ENCODE peak calls at places on chromosomes 7 and 10, in nine cellular contexts. B, D, P, I, N, S, W, Y and C are unnamed samples.
A peak's percentile ranks its signal among the peaks of the same experiment; 100 is the strongest.

GRCh38 chr7:47574473-47575328 is 7.2 kb downstream of the TNS3 start:
- DNase-seq in P (no peak), N (no peak), B (no peak), I (no peak), Y (peak; percentile 84), D (no peak), W (no peak), S (no peak), C (peak; percentile 9)

GRCh38 chr10:132708441-132708840 is 77.5 kb downstream of the NKX6-2 start:
- DNase-seq in S (peak; percentile 74), Y (no peak), N (no peak), D (no peak), P (peak; percentile 17), I (no peak), W (no peak), B (no peak), C (peak; percentile 60)

GRCh38 chr10:65769828-65770227 is 1156.0 kb upstream of the LRRTM3 start:
- DNase-seq in P (no peak), I (no peak), N (no peak), S (no peak), Y (no peak), W (no peak), B (no peak), D (no peak), C (no peak)

GRCh38 chr7:142303650-142304049 is 45.8 kb upstream of the PRSS58 start:
- DNase-seq in P (no peak), Y (no peak), I (no peak), S (no peak), B (no peak), N (no peak), D (no peak), W (peak; percentile 38), C (no peak)

GRCh38 chr10:102504976-102505300 is 1.2 kb downstream of the SUFU start:
- DNase-seq in S (no peak), Y (no peak), B (no peak), D (no peak), N (no peak), I (no peak), W (no peak), P (no peak), C (no peak)

GRCh38 chr7:29987821-29988317 is 1.7 kb downstream of the SCRN1 start:
- DNase-seq in B (no peak), D (peak; percentile 31), W (no peak), N (peak; percentile 93), P (no peak), I (no peak), Y (peak; percentile 88), S (no peak), C (no peak)

GRCh38 chr7:132138817-132139216 is 437.5 kb downstream of the PLXNA4 start:
- DNase-seq in P (no peak), Y (no peak), S (no peak), D (peak; percentile 14), W (no peak), B (no peak), I (no peak), N (no peak), C (no peak)

GRCh38 chr10:129678186-129678585 is 211.1 kb downstream of the MGMT start:
- DNase-seq in I (no peak), W (no peak), P (no peak), N (no peak), Y (no peak), B (no peak), S (no peak), D (no peak), C (peak; percentile 13)

GRCh38 chr7:69799048-69799697 is 200.9 kb downstream of the AUTS2 start:
- DNase-seq in Y (no peak), B (no peak), W (no peak), S (no peak), N (no peak), P (no peak), I (no peak), D (no peak), C (no peak)

GRCh38 chr10:70493660-70494234 is 15.2 kb downstream of the PALD1 start:
- DNase-seq in W (no peak), D (no peak), Y (no peak), N (no peak), S (no peak), P (peak; percentile 91), I (no peak), B (no peak), C (no peak)

GRCh38 chr7:129417073-129417472 is 17.2 kb upstream of the STRIP2 start:
- DNase-seq in Y (no peak), W (no peak), D (no peak), N (peak; percentile 13), S (no peak), I (no peak), P (no peak), B (no peak), C (no peak)

GRCh38 chr7:102318482-102318971 is 31.9 kb downstream of the SH2B2 start:
- DNase-seq in I (no peak), N (no peak), P (no peak), B (no peak), W (no peak), S (no peak), D (no peak), Y (peak; percentile 46), C (no peak)
- H3K27ac ChIP-seq in I (no peak overlapping the region), N (no peak overlapping the region), P (no peak overlapping the region), B (no peak overlapping the region), W (no peak overlapping the region), S (no peak overlapping the region), D (no peak overlapping the region), Y (no peak overlapping the region), C (no peak overlapping the region)

GRCh38 chr10:3197354-3198003 is 24.9 kb upstream of the PITRM1 start:
- DNase-seq in P (peak; percentile 87), W (peak; percentile 37), D (peak; percentile 67), N (peak; percentile 91), S (peak; percentile 74), B (peak; percentile 80), I (peak; percentile 36), Y (peak; percentile 84), C (no peak)
- H3K27ac ChIP-seq in P (no peak overlapping the region), W (no peak overlapping the region), D (no peak overlapping the region), N (peak overlapping the region; percentile 77), S (peak overlapping the region; percentile 22), B (no peak overlapping the region), I (no peak overlapping the region), Y (peak overlapping the region; percentile 12), C (no peak overlapping the region)

DNA sequence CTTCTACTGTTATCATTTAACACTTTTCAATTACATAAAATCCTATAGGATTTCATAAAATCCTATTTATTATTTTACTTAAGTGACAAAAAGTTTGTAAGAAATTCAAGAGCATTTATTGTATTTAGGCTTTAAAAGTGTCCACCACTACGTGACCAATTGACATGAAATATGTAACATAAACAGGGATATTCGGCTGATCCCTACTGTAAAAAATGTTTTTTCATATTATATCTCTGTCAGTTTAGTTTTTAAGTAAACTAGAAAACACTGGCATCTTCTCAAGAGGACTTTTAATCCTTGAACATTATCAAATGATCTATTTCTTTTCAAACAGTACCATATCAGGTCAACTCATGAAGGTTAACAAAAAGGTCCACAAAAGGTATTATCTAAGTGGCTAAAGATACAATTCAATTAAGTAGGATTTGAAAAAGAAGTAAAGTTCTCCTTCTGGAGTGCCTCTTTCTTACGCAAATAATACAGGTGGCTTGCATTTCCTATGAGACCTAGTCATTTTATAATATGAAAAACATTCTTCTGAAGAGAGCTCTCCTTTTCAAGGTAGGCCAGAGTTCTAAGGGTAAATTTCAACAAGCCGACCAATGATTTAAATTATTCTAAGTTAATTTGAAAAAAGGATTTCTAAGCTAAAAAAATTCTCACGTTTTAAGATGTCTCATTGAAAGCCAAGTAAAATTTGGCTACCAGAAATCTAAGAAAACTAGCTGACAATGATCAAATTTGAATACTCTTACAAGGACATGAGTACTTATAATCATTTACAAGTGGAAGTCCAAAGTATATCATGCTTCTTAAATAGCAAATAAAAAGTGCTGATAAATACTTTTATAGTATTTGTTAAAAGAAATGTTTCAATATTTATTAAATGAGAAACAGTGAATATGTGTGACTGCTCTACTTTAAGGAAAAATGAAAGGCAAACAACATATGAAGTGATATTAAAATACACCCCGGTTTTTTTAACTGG is 133.5 kb downstream of the NRBF2 start:
- DNase-seq in W (no peak), S (no peak), B (no peak), I (no peak), N (no peak), P (no peak), D (no peak), Y (no peak), C (no peak)
- H3K27ac ChIP-seq in W (peak overlapping the region; percentile 91), S (peak overlapping the region; percentile 94), B (no peak overlapping the region), I (peak overlapping the region; percentile 21), N (no peak overlapping the region), P (peak overlapping the region; percentile 68), D (no peak overlapping the region), Y (peak overlapping the region; percentile 80), C (peak overlapping the region; percentile 42)

DNA sequence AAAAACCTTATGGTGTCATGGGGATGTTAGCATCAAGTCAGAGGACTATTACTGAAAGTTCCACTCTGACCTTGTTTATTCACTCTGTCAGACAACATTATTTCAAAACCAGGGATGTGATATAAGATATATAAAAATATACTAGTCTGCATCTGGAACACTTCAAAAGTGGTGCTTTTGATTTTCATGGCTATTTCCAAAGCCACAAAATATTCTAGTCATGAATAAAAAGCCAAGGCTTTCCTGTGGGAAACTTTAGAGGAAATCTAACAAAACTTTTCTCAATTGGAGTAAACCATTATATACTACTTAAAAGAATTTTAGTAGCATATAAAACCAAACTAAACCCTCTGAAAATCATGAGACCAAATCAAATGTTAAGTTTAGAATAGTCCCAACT is 205.2 kb downstream of the TMEM26 start:
- DNase-seq in W (no peak), Y (no peak), N (no peak), I (no peak), S (no peak), D (no peak), P (no peak), B (no peak), C (no peak)
- H3K27ac ChIP-seq in W (no peak overlapping the region), Y (no peak overlapping the region), N (no peak overlapping the region), I (no peak overlapping the region), S (no peak overlapping the region), D (no peak overlapping the region), P (no peak overlapping the region), B (no peak overlapping the region), C (no peak overlapping the region)

DNA sequence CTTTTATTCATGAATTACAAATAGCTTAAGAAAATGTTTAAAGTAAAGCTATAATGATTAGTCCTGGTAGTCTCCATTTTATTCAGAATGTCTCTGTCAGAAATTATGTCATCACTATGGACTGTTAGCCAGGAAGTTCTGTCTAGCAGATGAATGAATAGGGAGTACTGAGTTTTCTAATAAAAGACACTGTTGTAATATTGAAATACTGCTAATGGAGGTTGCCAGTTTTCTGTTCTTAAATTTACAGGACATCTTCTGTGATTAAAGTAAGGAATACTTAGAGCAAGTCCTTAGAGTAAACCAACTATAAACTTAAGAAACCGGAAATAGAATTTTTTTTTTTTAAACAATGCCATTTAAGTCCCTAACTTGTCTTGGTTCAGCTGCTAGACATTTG is 309.8 kb downstream of the ADK start:
- DNase-seq in I (no peak), Y (peak; percentile 22), B (no peak), S (no peak), D (no peak), P (no peak), N (peak; percentile 8), W (no peak), C (no peak)
- H3K27ac ChIP-seq in I (no peak overlapping the region), Y (no peak overlapping the region), B (no peak overlapping the region), S (no peak overlapping the region), D (no peak overlapping the region), P (no peak overlapping the region), N (no peak overlapping the region), W (no peak overlapping the region), C (no peak overlapping the region)

GRCh38 chr7:127844707-127845331 is 186.4 kb downstream of the LRRC4 start:
- DNase-seq in N (no peak), Y (peak; percentile 61), W (no peak), P (no peak), B (peak; percentile 59), S (no peak), D (no peak), I (no peak), C (no peak)
- H3K27ac ChIP-seq in N (no peak overlapping the region), Y (no peak overlapping the region), W (no peak overlapping the region), P (no peak overlapping the region), B (peak overlapping the region; percentile 13), S (no peak overlapping the region), D (no peak overlapping the region), I (no peak overlapping the region), C (no peak overlapping the region)

GRCh38 chr10:10891437-10891836 is 126.2 kb upstream of the CELF2 start:
- DNase-seq in D (no peak), N (peak; percentile 87), W (no peak), S (no peak), Y (peak; percentile 90), B (no peak), I (no peak), P (no peak), C (no peak)
- H3K27ac ChIP-seq in D (no peak overlapping the region), N (peak overlapping the region; percentile 39), W (no peak overlapping the region), S (peak overlapping the region; percentile 49), Y (no peak overlapping the region), B (peak overlapping the region; percentile 65), I (no peak overlapping the region), P (no peak overlapping the region), C (no peak overlapping the region)